ENCODE peak calls at places on chromosomes 4 and X, in five cellular contexts. I is CD4-positive, alpha-beta T cell; F is LNCaP clone FGC; K is left ventricle myocardium inferior; H is BE2C. Q is an unnamed sample.

GRCh38 chr4:8774071-8774470 is 97.6 kb downstream of the HMX1 start:
- DNase-seq in I (no peak), F (no peak), K (no peak), H (peak), Q (no peak)

GRCh38 chr4:158825443-158826036 is 56.7 kb downstream of the FNIP2 start:
- DNase-seq in I (no peak), F (no peak), K (no peak), H (no peak), Q (no peak)

GRCh38 chr4:186699881-186700397 is 23.7 kb downstream of the FAT1 start:
- DNase-seq in I (no peak), F (no peak), K (no peak), H (no peak), Q (no peak)

GRCh38 chr4:568962-569361 is 7.1 kb downstream of the TMEM271 start:
- DNase-seq in I (no peak), F (no peak), K (no peak), H (no peak), Q (no peak)

GRCh38 chr4:119570401-119570800 is 58.2 kb downstream of the PDE5A start:
- DNase-seq in I (no peak), F (no peak), K (no peak), H (no peak), Q (peak)

GRCh38 chr4:184775854-184776555 is 42.1 kb upstream of the CENPU start:
- DNase-seq in I (no peak), F (peak), K (peak), H (no peak), Q (no peak)

GRCh38 chrX:12878536-12878935 is 11.7 kb downstream of the TLR7 start:
- DNase-seq in I (no peak), F (no peak), K (no peak), H (peak), Q (no peak)

GRCh38 chrX:71989768-71990167 is 79.1 kb downstream of the NHSL2 start:
- DNase-seq in I (no peak), F (no peak), K (no peak), H (no peak), Q (peak)

GRCh38 chr4:70818173-70818856 is 21.4 kb downstream of the GRSF1 start:
- DNase-seq in I (no peak), F (no peak), K (no peak), H (no peak), Q (no peak)

GRCh38 chr4:55512922-55513571 is 33.7 kb downstream of the CLOCK start:
- DNase-seq in I (no peak), F (no peak), K (no peak), H (no peak), Q (no peak)

GRCh38 chrX:113868169-113868568 is 715.7 kb upstream of the HTR2C start:
- DNase-seq in I (no peak), F (no peak), K (no peak), H (peak), Q (peak)

GRCh38 chr4:5640096-5640495 is 68.3 kb downstream of the EVC2 start:
- DNase-seq in I (no peak), F (no peak), K (no peak), H (no peak), Q (no peak)

GRCh38 chr4:61985426-61985825 is 785.3 kb downstream of the ADGRL3 start:
- DNase-seq in I (no peak), F (no peak), K (no peak), H (no peak), Q (no peak)

GRCh38 chr4:43146198-43146597 is 253.7 kb downstream of the GRXCR1 start:
- DNase-seq in I (no peak), F (no peak), K (no peak), H (no peak), Q (no peak)

GRCh38 chr4:125938541-125938940 is 623.8 kb downstream of the FAT4 start:
- DNase-seq in I (no peak), F (no peak), K (no peak), H (no peak), Q (no peak)

GRCh38 chr4:77433102-77433733 is 172.4 kb upstream of the CXCL13 start:
- DNase-seq in I (no peak), F (peak), K (no peak), H (peak), Q (peak)

GRCh38 chr4:141134051-141134450 is 782 bp upstream of the RNF150 start:
- DNase-seq in I (no peak), F (no peak), K (no peak), H (no peak), Q (peak)

GRCh38 chr4:146520894-146521542 is 722 bp downstream of the SLC10A7 start:
- DNase-seq in I (no peak), F (peak), K (no peak), H (peak), Q (peak)

GRCh38 chrX:47169726-47170515 is 23.7 kb upstream of the UBA1 start:
- DNase-seq in I (no peak), F (no peak), K (peak), H (no peak), Q (peak)

GRCh38 chrX:103400931-103401330 is 24.6 kb downstream of the BEX3 start:
- DNase-seq in I (no peak), F (no peak), K (no peak), H (no peak), Q (no peak)

GRCh38 chr4:8581094-8581861 is 1.1 kb downstream of the GPR78 start:
- DNase-seq in I (no peak), F (no peak), K (no peak), H (no peak), Q (no peak)

GRCh38 chrX:71669492-71669891 is 2.1 kb downstream of the LOC101059915 start:
- DNase-seq in I (no peak), F (no peak), K (no peak), H (no peak), Q (no peak)

GRCh38 chrX:46597774-46598173 is 24.2 kb downstream of the CHST7 start:
- DNase-seq in I (no peak), F (no peak), K (no peak), H (no peak), Q (no peak)

GRCh38 chr4:105990933-105991332 is 95.7 kb downstream of the NPNT start:
- DNase-seq in I (no peak), F (peak), K (peak), H (peak), Q (peak)

GRCh38 chr4:107018336-107018735 is 17.8 kb downstream of the DKK2 start:
- DNase-seq in I (no peak), F (no peak), K (no peak), H (no peak), Q (no peak)

GRCh38 chr4:20995591-20995990 is 295.3 kb downstream of the PACRGL start:
- DNase-seq in I (no peak), F (no peak), K (no peak), H (no peak), Q (no peak)

GRCh38 chr4:1775731-1776500 is 17.2 kb upstream of the FGFR3 start:
- DNase-seq in I (no peak), F (no peak), K (no peak), H (peak), Q (no peak)

GRCh38 chr4:140924761-140925392 is 168.7 kb upstream of the TBC1D9 start:
- DNase-seq in I (no peak), F (no peak), K (no peak), H (peak), Q (no peak)

GRCh38 chr4:185282968-185283367 is 73.6 kb downstream of the SNX25 start:
- DNase-seq in I (no peak), F (peak), K (no peak), H (no peak), Q (peak)

GRCh38 chr4:2138846-2139500 is 79.8 kb downstream of the NAT8L start:
- DNase-seq in I (no peak), F (no peak), K (no peak), H (no peak), Q (no peak)

GRCh38 chrX:136030357-136031225 is 45.4 kb downstream of the SLC9A6 start:
- DNase-seq in I (no peak), F (no peak), K (peak), H (no peak), Q (peak)

GRCh38 chrX:86171366-86171765 is 23.1 kb downstream of the DACH2 start:
- DNase-seq in I (no peak), F (no peak), K (no peak), H (no peak), Q (peak)

GRCh38 chr4:67918428-67918827 is 34.6 kb upstream of the TMPRSS11D start:
- DNase-seq in I (no peak), F (no peak), K (no peak), H (no peak), Q (no peak)

GRCh38 chrX:65999563-66000148 is 40.2 kb downstream of the VSIG4 start:
- DNase-seq in I (no peak), F (no peak), K (no peak), H (no peak), Q (no peak)

GRCh38 chr4:139658185-139658584 is 7.4 kb upstream of the MGST2 start:
- DNase-seq in I (no peak), F (no peak), K (no peak), H (no peak), Q (no peak)

GRCh38 chr4:7803992-7804758 is 135.5 kb downstream of the AFAP1 start:
- DNase-seq in I (peak), F (peak), K (peak), H (peak), Q (peak)

GRCh38 chrX:12967711-12968465 is 7.0 kb upstream of the TMSB4X start:
- DNase-seq in I (no peak), F (no peak), K (no peak), H (no peak), Q (no peak)

DNA sequence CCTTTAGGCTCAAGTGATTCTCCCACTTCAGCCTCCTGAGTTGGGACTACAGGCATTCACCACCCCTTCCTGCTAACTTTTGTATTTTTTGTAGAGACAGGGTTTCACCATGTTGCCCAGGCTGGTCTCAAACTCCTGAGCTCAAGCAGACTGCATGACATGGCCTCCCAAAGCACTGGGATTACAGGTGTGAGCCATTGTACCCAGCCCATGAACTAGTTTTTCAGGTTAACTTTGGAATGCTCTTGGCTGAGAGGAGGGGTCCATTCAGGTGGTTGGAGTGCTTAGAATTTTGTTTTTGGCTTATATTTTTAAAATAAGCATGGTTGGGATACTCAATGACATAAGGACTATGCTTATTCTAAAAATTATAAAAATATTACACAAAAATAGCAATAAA is 355.7 kb upstream of the MAGEB16 start:
- DNase-seq in I (no peak), F (no peak), K (no peak), H (no peak), Q (no peak)
- TF ChIP-seq CTCF in I (no peak), F (no peak), K (no peak), H (no peak), Q (no peak)

DNA sequence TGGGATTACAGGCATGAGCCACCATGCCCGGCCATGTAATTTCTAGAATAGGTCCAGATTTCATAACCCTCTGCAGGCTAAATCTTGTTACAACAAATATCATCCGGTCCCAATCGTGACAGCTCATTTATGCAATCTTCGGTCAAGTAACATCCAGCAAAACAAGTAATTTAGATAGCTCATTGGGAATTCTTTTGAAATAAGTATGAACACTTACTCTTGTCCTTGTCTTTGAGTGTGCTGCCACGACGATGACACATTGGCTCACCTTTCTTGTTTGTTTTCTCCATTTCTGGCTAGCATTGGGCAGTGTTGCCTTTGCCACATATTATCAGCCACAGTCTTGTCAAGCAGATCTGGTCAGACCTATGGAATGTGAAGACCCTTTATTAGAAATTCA is 92.0 kb downstream of the PHEX start:
- DNase-seq in I (no peak), F (no peak), K (no peak), H (no peak), Q (peak)
- TF ChIP-seq CTCF in I (no peak), F (no peak), K (no peak), H (no peak), Q (no peak)

GRCh38 chr4:76087007-76087769 is 12.7 kb downstream of the ART3 start:
- DNase-seq in I (no peak), F (peak), K (peak), H (peak), Q (peak)

GRCh38 chr4:76084542-76084941 is 10.0 kb downstream of the ART3 start:
- DNase-seq in I (no peak), F (no peak), K (no peak), H (no peak), Q (no peak)

GRCh38 chr4:76091052-76091451 is 16.5 kb downstream of the ART3 start:
- DNase-seq in I (no peak), F (no peak), K (no peak), H (no peak), Q (no peak)

GRCh38 chr4:76090241-76090691 is 15.8 kb downstream of the ART3 start:
- DNase-seq in I (no peak), F (peak), K (no peak), H (peak), Q (peak)

DNA sequence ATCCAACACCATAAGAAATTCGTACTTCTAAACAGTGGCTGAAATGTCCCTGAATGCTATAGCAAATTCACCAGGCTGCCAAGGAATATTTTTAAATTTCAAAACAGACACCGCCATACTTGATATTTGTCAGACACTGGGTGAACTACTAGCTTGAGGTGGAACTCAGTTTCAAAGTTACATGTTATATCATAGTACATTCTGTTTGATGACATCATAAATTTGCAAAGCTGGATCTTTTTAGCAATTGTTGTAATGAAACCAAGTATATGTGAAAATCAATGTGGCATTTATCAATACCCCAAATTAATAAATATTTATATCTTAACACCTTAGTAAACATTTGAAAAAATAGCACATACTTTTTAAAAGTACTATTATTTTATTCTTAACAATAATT is 14.2 kb downstream of the ART3 start:
- DNase-seq in I (no peak), F (no peak), K (no peak), H (no peak), Q (no peak)
- TF ChIP-seq CTCF in I (no peak), F (no peak), K (no peak), H (no peak), Q (no peak)

GRCh38 chrX:16578218-16578617 is 71.7 kb upstream of the S100G start:
- DNase-seq in I (no peak), F (no peak), K (no peak), H (no peak), Q (peak)
- TF ChIP-seq CTCF in I (no peak), F (no peak), K (no peak), H (no peak), Q (no peak)

GRCh38 chr4:18568600-18568999 is 547.0 kb upstream of the LCORL start:
- DNase-seq in I (no peak), F (no peak), K (no peak), H (no peak), Q (peak)
- TF ChIP-seq CTCF in I (no peak), F (peak), K (no peak), H (peak), Q (no peak)

GRCh38 chrX:41863343-41864203 is 59.8 kb downstream of the CASK start:
- DNase-seq in I (no peak), F (no peak), K (no peak), H (no peak), Q (no peak)
- TF ChIP-seq CTCF in I (no peak), F (peak), K (no peak), H (peak), Q (no peak)

GRCh38 chrX:54452920-54453319 is 12.7 kb downstream of the TSR2 start:
- DNase-seq in I (no peak), F (no peak), K (no peak), H (peak), Q (peak)
- TF ChIP-seq CTCF in I (no peak), F (no peak), K (no peak), H (peak), Q (peak)